ENCODE peak calls at places on chromosomes 6 and 20, in eight cellular contexts. H, W, U, Z, X, Y, N and T are unnamed samples.

GRCh38 chr6:127471379-127472255 is 12.4 kb upstream of the KIAA0408 start:
- DNase-seq in H (no peak), Y (no peak), W (no peak), X (no peak), N (no peak), Z (no peak), U (no peak), T (no peak)

GRCh38 chr6:136822051-136822378 is 377 bp upstream of the PEX7 start:
- DNase-seq in N (no peak), U (no peak), W (no peak), H (no peak), Z (peak), Y (no peak), X (peak), T (no peak)

GRCh38 chr6:15409301-15410125 is 163.6 kb downstream of the JARID2 start:
- DNase-seq in X (no peak), U (no peak), Y (no peak), H (no peak), W (no peak), Z (no peak), N (no peak), T (no peak)

GRCh38 chr20:44324343-44324742 is 12.5 kb upstream of the R3HDML start:
- DNase-seq in W (no peak), X (no peak), Z (no peak), Y (no peak), N (no peak), U (no peak), H (no peak), T (no peak)

GRCh38 chr20:2382833-2383232 is 2.1 kb downstream of the TGM6 start:
- DNase-seq in U (no peak), H (no peak), Y (no peak), X (no peak), Z (no peak), N (no peak), W (no peak), T (no peak)

GRCh38 chr20:40617594-40617993 is 71.4 kb downstream of the MAFB start:
- DNase-seq in X (no peak), N (no peak), Z (no peak), Y (no peak), H (no peak), W (no peak), U (no peak), T (no peak)

GRCh38 chr20:32753731-32754130 is 8.5 kb upstream of the DNMT3B start:
- DNase-seq in X (no peak), Z (peak), U (no peak), N (no peak), W (no peak), Y (no peak), H (no peak), T (no peak)

GRCh38 chr6:115078555-115078954 is 735.7 kb upstream of the HS3ST5 start:
- DNase-seq in Z (no peak), H (no peak), W (no peak), X (no peak), N (no peak), U (no peak), Y (no peak), T (no peak)

GRCh38 chr6:18444176-18444575 is 57.0 kb downstream of the RNF144B start:
- DNase-seq in N (no peak), X (no peak), Z (no peak), W (no peak), U (no peak), H (no peak), Y (no peak), T (no peak)

GRCh38 chr6:4178737-4179333 is 43.5 kb upstream of the ECI2 start:
- DNase-seq in Y (no peak), X (no peak), W (no peak), U (no peak), H (no peak), Z (no peak), N (no peak), T (no peak)

GRCh38 chr6:148818939-148819575 is 72.2 kb downstream of the UST start:
- DNase-seq in N (no peak), Z (no peak), X (no peak), W (no peak), Y (no peak), U (no peak), H (no peak), T (no peak)

GRCh38 chr6:3449321-3449720 is 7.5 kb downstream of the SLC22A23 start:
- DNase-seq in U (no peak), H (no peak), X (no peak), Y (no peak), Z (no peak), N (no peak), W (no peak), T (no peak)

GRCh38 chr6:105135907-105136432 is 43.8 kb downstream of the POPDC3 start:
- DNase-seq in X (no peak), Z (peak), Y (no peak), W (no peak), H (no peak), N (no peak), U (no peak), T (no peak)

GRCh38 chr20:43968341-43968740 is 53.7 kb downstream of the TOX2 start:
- DNase-seq in H (no peak), W (no peak), N (no peak), X (no peak), Y (no peak), Z (no peak), U (no peak), T (no peak)

GRCh38 chr6:28922841-28923317 is 906 bp downstream of the TRIM27 start:
- DNase-seq in N (no peak), X (no peak), Y (peak), W (no peak), U (peak), H (peak), Z (peak), T (peak)

GRCh38 chr6:143940011-143940597 is 68.0 kb downstream of the PLAGL1 start:
- DNase-seq in H (peak), X (peak), U (peak), N (no peak), Z (peak), W (no peak), Y (peak), T (peak)

GRCh38 chr6:156801712-156802111 is 24.5 kb downstream of the ARID1B start:
- DNase-seq in Z (no peak), Y (no peak), H (no peak), W (no peak), U (no peak), N (no peak), X (no peak), T (no peak)

GRCh38 chr20:5741089-5741488 is 9.1 kb upstream of the SHLD1 start:
- DNase-seq in Z (peak), W (no peak), Y (no peak), N (no peak), X (no peak), H (no peak), U (no peak), T (no peak)

GRCh38 chr6:93420163-93420806 is 926 bp upstream of the EPHA7 start:
- DNase-seq in X (no peak), H (no peak), Y (peak), W (no peak), N (no peak), Z (peak), U (no peak), T (no peak)

DNA sequence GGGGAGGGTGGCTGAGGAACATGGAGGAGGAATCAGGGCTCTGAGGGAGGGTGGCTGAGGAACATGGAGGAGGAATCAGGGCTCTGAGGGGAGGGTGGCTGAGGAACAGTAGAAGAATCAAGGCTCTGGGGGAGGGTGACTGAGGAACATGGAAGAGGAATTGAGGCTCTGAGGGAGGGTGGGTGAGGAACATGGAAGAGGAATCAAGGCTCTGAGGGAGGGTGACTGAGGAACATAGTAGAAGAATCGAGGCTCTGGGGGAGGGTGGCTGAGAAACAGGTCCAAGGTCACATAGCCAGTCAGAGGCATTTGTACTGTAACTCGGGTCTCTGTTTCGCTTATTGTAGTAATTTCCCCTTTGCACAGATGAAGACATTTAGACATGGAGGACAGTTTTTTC is 164.8 kb downstream of the SOBP start:
- DNase-seq in H (no peak), N (no peak), U (no peak), X (no peak), W (no peak), Y (no peak), Z (no peak), T (no peak)
- TF ChIP-seq CTCF in H (no peak), N (no peak), U (no peak), X (no peak), W (no peak), Y (no peak), Z (no peak), T (no peak)

GRCh38 chr20:59371429-59371828 is 71.0 kb downstream of the EDN3 start:
- DNase-seq in U (no peak), X (no peak), N (no peak), H (no peak), Y (no peak), Z (no peak), W (no peak), T (no peak)

GRCh38 chr20:59376109-59376841 is 75.9 kb downstream of the EDN3 start:
- DNase-seq in U (no peak), X (no peak), Z (no peak), W (no peak), Y (no peak), N (no peak), H (no peak), T (no peak)

GRCh38 chr20:59381658-59382057 is 81.2 kb downstream of the EDN3 start:
- DNase-seq in Y (no peak), N (no peak), W (no peak), H (no peak), U (no peak), Z (no peak), X (no peak), T (no peak)

GRCh38 chr20:59382326-59382725 is 81.9 kb downstream of the EDN3 start:
- DNase-seq in N (no peak), U (no peak), Z (no peak), Y (no peak), W (no peak), H (no peak), X (no peak), T (no peak)

GRCh38 chr20:59377046-59377445 is 76.6 kb downstream of the EDN3 start:
- DNase-seq in N (no peak), U (no peak), Z (no peak), X (no peak), Y (no peak), W (no peak), H (no peak), T (no peak)
- TF ChIP-seq CTCF in N (no peak), U (no peak), Z (no peak), X (no peak), Y (no peak), W (no peak), H (no peak), T (no peak)

DNA sequence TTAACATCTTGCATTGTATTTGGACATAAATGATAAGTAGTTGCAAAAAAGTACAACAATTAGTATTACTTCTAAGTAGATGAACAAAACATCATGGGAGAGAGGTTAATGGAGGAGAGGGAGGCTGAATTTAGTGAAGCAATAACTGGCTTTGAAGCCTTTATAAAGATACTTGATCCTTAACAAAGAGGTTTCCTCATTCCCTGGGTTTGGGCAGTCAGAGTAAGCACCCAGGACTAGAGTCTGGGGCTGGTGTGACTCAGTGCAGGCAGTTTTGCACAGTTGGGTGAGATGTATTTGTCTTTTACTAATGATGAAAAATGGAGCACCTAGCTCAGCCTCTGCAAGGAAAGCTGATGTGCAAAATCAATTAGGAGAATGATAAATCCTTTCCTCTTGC is 11.9 kb upstream of the OPN5 start:
- DNase-seq in Y (no peak), H (no peak), X (no peak), N (no peak), W (no peak), Z (no peak), U (no peak), T (no peak)
- TF ChIP-seq CTCF in Y (no peak), H (no peak), X (no peak), N (no peak), W (no peak), Z (no peak), U (no peak), T (no peak)

GRCh38 chr20:31440012-31440659 is at the start of gene DEFB123:
- DNase-seq in H (no peak), N (no peak), Y (no peak), W (no peak), U (peak), Z (no peak), X (no peak), T (no peak)
- TF ChIP-seq CTCF in H (no peak), N (peak), Y (no peak), W (peak), U (peak), Z (no peak), X (peak), T (no peak)

DNA sequence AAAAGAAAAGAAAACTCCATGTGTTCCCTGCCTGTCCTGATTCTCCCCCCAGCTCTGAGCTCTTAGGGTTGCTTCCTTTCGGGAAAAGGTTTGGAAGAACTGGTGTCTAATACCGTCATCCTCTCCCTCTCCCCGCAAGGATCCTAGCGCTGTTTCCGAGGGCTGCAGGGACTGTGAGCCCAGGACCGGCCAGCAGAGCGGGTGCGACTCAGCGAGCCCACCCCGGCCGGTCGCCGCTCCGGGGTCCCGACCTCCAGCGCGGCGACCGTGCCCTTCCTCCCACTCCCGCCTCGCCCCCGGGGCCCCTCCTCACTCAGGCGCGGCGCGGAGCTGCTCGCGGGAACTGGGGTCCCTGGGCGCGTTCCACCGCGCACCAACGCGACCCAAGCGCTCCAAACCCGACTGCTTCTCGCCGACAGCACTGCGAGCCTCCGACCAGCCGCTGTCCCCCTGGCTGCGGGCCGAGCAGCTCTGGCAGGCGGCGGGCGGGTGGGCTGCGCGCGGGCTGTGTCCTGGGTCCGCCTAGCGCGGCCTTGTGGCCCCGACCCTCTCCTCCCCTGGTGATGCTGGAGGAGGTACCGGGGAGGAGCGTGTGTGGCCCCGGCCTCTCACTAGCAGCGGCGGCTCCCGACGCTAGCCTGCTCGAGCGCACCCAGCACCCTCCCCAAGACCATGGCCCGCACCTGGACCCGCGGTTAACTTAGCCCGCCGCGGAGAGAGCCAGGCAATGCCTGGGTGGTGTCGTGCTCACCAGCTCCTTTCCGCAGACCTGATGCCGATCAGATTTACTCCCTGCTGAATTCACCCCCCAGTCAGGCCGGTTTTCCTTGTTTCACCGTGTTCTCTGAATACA is at the start of gene PLA2G7:
- DNase-seq in Z (peak), W (no peak), U (peak), X (no peak), N (peak), H (no peak), Y (peak), T (peak)
- TF ChIP-seq CTCF in Z (no peak), W (no peak), U (no peak), X (no peak), N (no peak), H (no peak), Y (peak), T (no peak)